ENCODE peak calls at places on chromosomes 6 and 20, in four cellular contexts. F is K562, H is HepG2, E is H1. Y is an unnamed sample.

GRCh38 chr6:52020961-52021570 is 66.3 kb downstream of the PKHD1 start:
- DNase-seq in F (peak; percentile 31), H (peak; percentile 36), E (no peak), Y (peak; percentile 10)

GRCh38 chr6:124434416-124434815 is 527.8 kb upstream of the RNF217 start:
- DNase-seq in E (no peak), H (no peak), F (no peak), Y (no peak)

GRCh38 chr20:10613911-10614310 is 59.9 kb downstream of the JAG1 start:
- DNase-seq in F (no peak), H (no peak), E (no peak), Y (no peak)

GRCh38 chr20:46767127-46767761 is 57.8 kb downstream of the SLC2A10 start:
- DNase-seq in E (no peak), F (peak; percentile 75), H (peak; percentile 63), Y (peak; percentile 61)

GRCh38 chr6:83920017-83920416 is 60.5 kb downstream of the CYB5R4 start:
- DNase-seq in H (no peak), E (no peak), F (no peak), Y (no peak)

GRCh38 chr6:169723991-169724553 is at the start of gene PHF10:
- DNase-seq in E (no peak), F (peak; percentile 86), H (no peak), Y (no peak)

GRCh38 chr6:155787168-155787567 is 331.5 kb upstream of the NOX3 start:
- DNase-seq in F (no peak), H (no peak), E (no peak), Y (no peak)

GRCh38 chr6:160400426-160400825 is 52.2 kb downstream of the SLC22A3 start:
- DNase-seq in F (no peak), H (no peak), E (no peak), Y (no peak)

GRCh38 chr6:135224037-135224647 is 43.0 kb downstream of the MYB start:
- DNase-seq in H (no peak), F (no peak), E (no peak), Y (no peak)

GRCh38 chr20:48490976-48491657 is 336.7 kb downstream of the PREX1 start:
- DNase-seq in F (no peak), H (no peak), E (no peak), Y (no peak)

DNA sequence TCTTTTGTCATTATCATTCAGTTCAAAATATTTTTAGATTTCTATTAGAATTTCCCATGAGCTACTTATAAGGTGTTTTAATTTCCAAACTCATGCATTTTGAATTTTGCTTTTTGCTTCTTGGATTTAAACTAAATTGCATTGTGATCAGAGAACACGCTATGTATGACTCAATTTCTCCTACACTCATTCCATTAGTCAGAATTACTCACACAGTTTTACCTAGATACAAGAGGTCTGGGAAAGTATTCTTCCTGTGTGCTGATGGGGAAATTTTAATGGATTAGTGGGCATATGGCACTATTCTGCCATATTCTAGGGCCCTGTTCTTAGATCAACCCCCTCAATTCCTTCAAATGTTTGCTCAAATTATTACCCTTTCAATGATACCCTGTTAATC is 49.9 kb upstream of the BMP5 start:
- DNase-seq in F (no peak), E (no peak), H (no peak), Y (peak; percentile 20)
- TF ChIP-seq RNF2 in F (no peak), E (no peak), H (no peak), Y (no peak)

GRCh38 chr6:89042664-89043063 is 37.9 kb upstream of the PNRC1 start:
- DNase-seq in H (no peak), F (no peak), E (no peak), Y (no peak)
- TF ChIP-seq RNF2 in H (no peak), F (no peak), E (no peak), Y (no peak)

GRCh38 chr6:116737004-116737403 is 28.5 kb downstream of the FAM162B start:
- DNase-seq in E (no peak), H (no peak), F (no peak), Y (no peak)

DNA sequence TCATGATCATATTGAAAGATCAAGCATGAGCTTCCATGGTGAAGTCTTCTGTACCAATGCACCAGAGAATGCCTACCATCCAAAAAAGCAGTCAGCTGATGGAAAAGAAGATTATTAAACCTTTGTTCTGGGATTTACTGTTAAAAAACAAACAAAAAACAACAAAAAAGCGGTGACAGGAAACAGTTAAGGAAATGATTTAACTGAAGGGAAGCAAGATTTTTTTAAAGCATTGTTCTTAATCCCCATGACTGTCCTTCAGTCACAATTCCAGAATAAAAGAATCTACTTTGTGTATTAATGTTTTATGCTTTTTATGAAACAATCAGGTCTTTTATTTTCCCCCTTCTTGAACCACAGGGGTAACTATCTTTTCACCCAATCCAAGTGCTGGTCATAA is 23.9 kb downstream of the FAM162B start:
- DNase-seq in E (no peak), F (no peak), H (no peak), Y (no peak)
- TF ChIP-seq RNF2 in E (no peak), F (no peak), H (no peak), Y (no peak)

DNA sequence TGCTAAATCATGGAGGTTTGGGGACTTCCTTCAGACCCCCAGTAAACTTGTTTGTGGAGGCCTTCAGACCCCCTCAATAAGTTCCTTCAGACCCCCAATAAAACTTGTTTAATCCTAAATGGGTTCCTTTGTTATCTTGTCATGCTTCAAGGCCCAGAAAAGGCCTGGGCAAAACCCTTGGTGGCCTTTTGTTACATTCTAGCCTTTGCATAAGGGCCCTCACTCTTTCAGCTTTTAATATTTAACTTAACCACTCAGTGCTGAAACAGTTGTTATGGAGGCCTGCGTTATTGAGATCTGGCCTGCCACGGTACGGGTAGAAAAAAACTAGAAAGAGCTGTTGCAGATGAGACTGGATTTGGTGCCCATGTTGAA is 4.3 kb upstream of the DYNLRB1 start:
- DNase-seq in H (peak; percentile 73), E (no peak), F (no peak), Y (no peak)
- TF ChIP-seq RNF2 in H (no peak), E (no peak), F (no peak), Y (no peak)

DNA sequence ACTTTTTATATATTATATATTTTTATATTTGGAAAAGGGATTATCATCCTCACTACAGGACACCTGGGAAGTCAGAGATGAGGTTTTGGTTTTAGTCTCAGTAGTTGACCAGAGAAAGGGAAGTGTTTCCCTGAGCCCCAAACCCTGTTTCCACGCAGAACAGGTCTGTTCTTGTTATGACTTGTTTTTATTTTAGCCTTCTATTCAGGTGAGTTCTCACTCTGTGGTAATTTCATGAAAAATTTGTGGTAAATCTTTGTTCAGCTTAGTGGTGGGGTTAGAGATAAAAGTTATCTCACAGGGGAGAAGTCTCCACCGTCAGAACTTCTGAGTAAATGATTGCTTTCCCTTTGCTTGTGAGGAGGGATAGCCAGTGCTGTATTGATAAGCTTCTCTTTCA is 224.9 kb downstream of the FARS2 start:
- DNase-seq in F (no peak), E (no peak), H (no peak), Y (no peak)
- TF ChIP-seq RNF2 in F (no peak), E (no peak), H (no peak), Y (no peak)

GRCh38 chr6:75524322-75524972 is 30.8 kb upstream of the FILIP1 start:
- DNase-seq in H (peak; percentile 95), E (no peak), F (no peak), Y (peak; percentile 98)
- TF ChIP-seq RNF2 in H (peak; percentile 44), E (no peak), F (no peak), Y (no peak)

GRCh38 chr20:21513881-21514540 is at the start of gene NKX2-2:
- DNase-seq in F (no peak), E (no peak), H (no peak), Y (no peak)

GRCh38 chr20:21516180-21516567 is 2.3 kb upstream of the NKX2-2 start:
- DNase-seq in F (no peak), H (no peak), E (no peak), Y (no peak)

GRCh38 chr20:21513181-21513663 is 642 bp downstream of the NKX2-2 start:
- DNase-seq in H (no peak), F (no peak), E (no peak), Y (no peak)

GRCh38 chr20:21515300-21516179 is 1.7 kb upstream of the NKX2-2 start:
- DNase-seq in H (no peak), F (no peak), E (no peak), Y (no peak)

GRCh38 chr20:21514553-21515251 is 838 bp upstream of the NKX2-2 start:
- DNase-seq in F (no peak), E (no peak), H (no peak), Y (no peak)
- TF ChIP-seq RNF2 in F (no peak), E (no peak), H (no peak), Y (no peak)

DNA sequence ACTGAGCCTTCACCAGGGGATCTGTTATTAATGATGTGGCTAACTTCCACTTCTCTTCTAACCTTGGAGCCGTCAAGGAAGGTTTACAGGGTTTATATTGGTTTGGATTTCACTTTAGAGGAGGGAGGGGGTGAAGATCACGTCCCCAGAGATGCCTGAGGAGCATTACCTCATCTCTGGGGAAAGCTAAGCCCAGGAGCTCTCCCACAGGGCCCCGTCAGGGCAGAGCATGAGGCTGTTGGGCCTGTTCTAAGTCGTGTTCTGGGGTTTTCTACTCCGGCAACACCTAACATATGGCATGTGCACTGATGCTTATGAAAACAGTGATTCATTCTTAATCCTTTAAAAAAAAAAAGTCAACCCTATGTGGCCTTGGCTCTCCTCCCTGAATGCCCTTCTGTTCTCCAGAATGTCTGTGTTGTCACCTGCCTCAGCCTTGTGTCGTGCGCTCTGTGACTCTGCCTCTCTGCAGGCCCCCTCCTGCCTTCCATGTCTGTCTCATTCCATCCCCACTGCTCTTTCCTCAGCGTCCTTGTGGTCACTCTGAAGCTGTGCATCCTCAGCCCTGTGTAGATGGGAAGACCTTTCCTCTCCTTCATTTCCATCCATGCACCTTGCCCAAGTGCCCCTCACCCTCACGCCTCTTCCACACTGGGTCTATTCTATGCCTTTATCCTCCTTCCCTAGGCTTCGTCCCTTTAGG is 97.4 kb upstream of the JARID2 start:
- DNase-seq in E (no peak), H (peak; percentile 74), F (no peak), Y (peak; percentile 9)
- TF ChIP-seq RNF2 in E (no peak), H (no peak), F (no peak), Y (no peak)

Y was measured in A549.